ENCODE peak calls at places on chromosomes 16 and 17, in eight cellular contexts. R is CD8-positive, alpha-beta T cell; I is aorta; O is Calu3; W is stimulated activated CD4-positive, alpha-beta T cell treated with anti-CD3 and anti-CD28 coated beads, Interleukin-15, amount 100 ng/mL, for 24 hours; Q is left cardiac atrium; B is stimulated activated naive CD8-positive, alpha-beta T cell treated with anti-CD3 and anti-CD28 coated beads, Interleukin-15, amount 100 ng/mL, for 72 hours; G is HFFc6. E is an unnamed sample.

GRCh38 chr17:64442550-64442971 is 6.4 kb upstream of the MILR1 start:
- DNase-seq in B (no peak), Q (no peak), O (peak), G (no peak), W (no peak), I (no peak), R (no peak), E (no peak)

GRCh38 chr17:72974605-72975232 is 117.8 kb downstream of the SLC39A11 start:
- DNase-seq in W (no peak), B (no peak), G (peak), Q (no peak), I (no peak), O (no peak), R (no peak), E (no peak)

GRCh38 chr17:72303787-72304733 is 183.2 kb downstream of the SOX9 start:
- DNase-seq in O (no peak), R (no peak), Q (no peak), I (no peak), B (no peak), G (no peak), W (no peak), E (no peak)

GRCh38 chr17:1454541-1454940 is 1.5 kb downstream of the CRK start:
- DNase-seq in O (no peak), G (no peak), W (no peak), I (no peak), B (no peak), R (no peak), Q (no peak), E (no peak)

GRCh38 chr17:9241774-9242496 is 220.6 kb downstream of the NTN1 start:
- DNase-seq in W (no peak), G (no peak), R (no peak), Q (no peak), I (peak), B (no peak), O (no peak), E (no peak)

GRCh38 chr16:9847146-9847545 is 335.1 kb downstream of the GRIN2A start:
- DNase-seq in O (no peak), Q (no peak), B (no peak), R (no peak), I (no peak), G (no peak), W (no peak), E (no peak)

GRCh38 chr17:57557793-57558681 is 187.1 kb downstream of the CCDC182 start:
- DNase-seq in I (no peak), B (no peak), W (no peak), G (peak), R (no peak), O (peak), Q (no peak), E (no peak)

GRCh38 chr17:41705271-41705991 is 6.7 kb upstream of the GAST start:
- DNase-seq in Q (no peak), G (no peak), W (no peak), I (no peak), B (no peak), R (no peak), O (no peak), E (no peak)

GRCh38 chr17:69907081-69907847 is 167.8 kb upstream of the KCNJ16 start:
- DNase-seq in G (no peak), B (no peak), O (no peak), Q (peak), R (no peak), W (no peak), I (no peak), E (no peak)

GRCh38 chr17:83178533-83179201 is 99.3 kb downstream of the METRNL start:
- DNase-seq in B (no peak), Q (no peak), I (no peak), R (no peak), W (no peak), G (no peak), O (no peak), E (no peak)